ENCODE peak calls at places on chromosomes 13 and 19, in eight cellular contexts. F, Z, P, Y, B, C, X and U are unnamed samples.

GRCh38 chr13:20161275-20161950 is 561 bp upstream of the GJA3 start:
- DNase-seq in F (no peak), P (no peak), X (no peak), Y (no peak), B (no peak), C (no peak), Z (no peak), U (peak)

GRCh38 chr13:76634431-76635191 is 251.6 kb downstream of the KCTD12 start:
- DNase-seq in B (no peak), P (no peak), Y (no peak), F (no peak), Z (no peak), X (no peak), C (no peak), U (no peak)

GRCh38 chr13:103540394-103540793 is 474.2 kb upstream of the SLC10A2 start:
- DNase-seq in C (no peak), B (peak), X (no peak), Y (no peak), Z (no peak), P (no peak), F (no peak), U (no peak)

GRCh38 chr19:15476334-15476733 is 3.0 kb downstream of the PGLYRP2 start:
- DNase-seq in B (no peak), X (no peak), C (no peak), Z (no peak), P (no peak), F (no peak), Y (no peak), U (no peak)

GRCh38 chr19:53908106-53908932 is 759 bp upstream of the CACNG7 start:
- DNase-seq in X (no peak), C (no peak), Z (no peak), F (peak), Y (peak), P (no peak), B (no peak), U (no peak)

GRCh38 chr13:26325876-26326275 is 71.9 kb downstream of the CDK8 start:
- DNase-seq in P (no peak), Y (peak), B (no peak), C (no peak), F (no peak), X (no peak), Z (no peak), U (no peak)

GRCh38 chr13:40648040-40648439 is 18.4 kb downstream of the FOXO1 start:
- DNase-seq in X (no peak), C (no peak), Y (no peak), Z (no peak), P (no peak), F (no peak), B (no peak), U (no peak)

GRCh38 chr19:30304540-30304939 is 67.6 kb upstream of the ZNF536 start:
- DNase-seq in B (no peak), P (no peak), C (no peak), X (no peak), Z (no peak), F (no peak), Y (no peak), U (no peak)

GRCh38 chr13:44605711-44606110 is 29.6 kb upstream of the TSC22D1 start:
- DNase-seq in P (no peak), X (no peak), F (no peak), B (no peak), Z (no peak), C (no peak), Y (no peak), U (no peak)

GRCh38 chr13:102770435-102770834 is 3.2 kb downstream of the TEX30 start:
- DNase-seq in X (no peak), Y (no peak), B (no peak), Z (peak), C (no peak), P (no peak), F (no peak), U (no peak)

GRCh38 chr13:69124996-69125395 is 982.6 kb upstream of the ATXN8OS start:
- DNase-seq in B (no peak), Z (no peak), F (no peak), X (no peak), Y (no peak), P (no peak), C (no peak), U (no peak)

GRCh38 chr19:46515879-46516350 is 20.2 kb upstream of the PNMA8B start:
- DNase-seq in B (peak), P (no peak), C (no peak), X (no peak), Y (peak), F (no peak), Z (no peak), U (no peak)